ENCODE peak calls at places on chromosomes 6 and 20, in five cellular contexts. One of them, this sample, is unnamed.

GRCh38 chr20:44832724-44833123 is 22.4 kb upstream of the RIMS4 start:
- DNase-seq in GM13977: no peak
- DNase-seq in T follicular helper cell: no peak
- DNase-seq in NCI-H524: peak
- DNase-seq in stimulated activated CD8-positive, alpha-beta memory T cell treated with anti-CD3 and anti-CD28 coated beads, Interleukin-15, amount 100 ng/mL, for 4 hours: no peak
- DNase-seq in this sample: no peak

GRCh38 chr6:13831623-13832022 is 17.3 kb upstream of the MCUR1 start:
- DNase-seq in stimulated activated CD8-positive, alpha-beta memory T cell treated with anti-CD3 and anti-CD28 coated beads, Interleukin-15, amount 100 ng/mL, for 4 hours: no peak
- DNase-seq in T follicular helper cell: no peak
- DNase-seq in NCI-H524: no peak
- DNase-seq in GM13977: no peak
- DNase-seq in this sample: no peak

GRCh38 chr6:158222066-158222465 is 53.9 kb downstream of the GTF2H5 start:
- DNase-seq in stimulated activated CD8-positive, alpha-beta memory T cell treated with anti-CD3 and anti-CD28 coated beads, Interleukin-15, amount 100 ng/mL, for 4 hours: no peak
- DNase-seq in NCI-H524: no peak
- DNase-seq in T follicular helper cell: no peak
- DNase-seq in GM13977: no peak
- DNase-seq in this sample: no peak

GRCh38 chr6:36386495-36387439 is 702 bp downstream of the ETV7 start:
- DNase-seq in T follicular helper cell: no peak
- DNase-seq in NCI-H524: peak
- DNase-seq in GM13977: peak
- DNase-seq in stimulated activated CD8-positive, alpha-beta memory T cell treated with anti-CD3 and anti-CD28 coated beads, Interleukin-15, amount 100 ng/mL, for 4 hours: no peak
- DNase-seq in this sample: peak

GRCh38 chr20:36070451-36070850 is 84.1 kb upstream of the EPB41L1 start:
- DNase-seq in GM13977: no peak
- DNase-seq in stimulated activated CD8-positive, alpha-beta memory T cell treated with anti-CD3 and anti-CD28 coated beads, Interleukin-15, amount 100 ng/mL, for 4 hours: no peak
- DNase-seq in T follicular helper cell: no peak
- DNase-seq in NCI-H524: no peak
- DNase-seq in this sample: no peak

GRCh38 chr20:1240549-1240948 is 14.7 kb downstream of the RAD21L1 start:
- DNase-seq in stimulated activated CD8-positive, alpha-beta memory T cell treated with anti-CD3 and anti-CD28 coated beads, Interleukin-15, amount 100 ng/mL, for 4 hours: no peak
- DNase-seq in GM13977: no peak
- DNase-seq in T follicular helper cell: no peak
- DNase-seq in NCI-H524: no peak
- DNase-seq in this sample: no peak

GRCh38 chr6:25012657-25013056 is 76.9 kb upstream of the RIPOR2 start:
- DNase-seq in GM13977: no peak
- DNase-seq in T follicular helper cell: no peak
- DNase-seq in NCI-H524: no peak
- DNase-seq in stimulated activated CD8-positive, alpha-beta memory T cell treated with anti-CD3 and anti-CD28 coated beads, Interleukin-15, amount 100 ng/mL, for 4 hours: no peak
- DNase-seq in this sample: no peak

GRCh38 chr6:163262080-163262479 is 152.4 kb upstream of the QKI start:
- DNase-seq in T follicular helper cell: no peak
- DNase-seq in stimulated activated CD8-positive, alpha-beta memory T cell treated with anti-CD3 and anti-CD28 coated beads, Interleukin-15, amount 100 ng/mL, for 4 hours: no peak
- DNase-seq in NCI-H524: no peak
- DNase-seq in GM13977: no peak
- DNase-seq in this sample: no peak

GRCh38 chr20:47927944-47928343 is 142.7 kb upstream of the SULF2 start:
- DNase-seq in T follicular helper cell: no peak
- DNase-seq in GM13977: no peak
- DNase-seq in stimulated activated CD8-positive, alpha-beta memory T cell treated with anti-CD3 and anti-CD28 coated beads, Interleukin-15, amount 100 ng/mL, for 4 hours: no peak
- DNase-seq in NCI-H524: no peak
- DNase-seq in this sample: no peak

GRCh38 chr6:158322724-158323560 is 10.7 kb downstream of the TULP4 start:
- DNase-seq in NCI-H524: peak
- DNase-seq in T follicular helper cell: no peak
- DNase-seq in GM13977: peak
- DNase-seq in stimulated activated CD8-positive, alpha-beta memory T cell treated with anti-CD3 and anti-CD28 coated beads, Interleukin-15, amount 100 ng/mL, for 4 hours: no peak
- DNase-seq in this sample: no peak

GRCh38 chr6:43115365-43115764 is 39.3 kb downstream of the PTK7 start:
- DNase-seq in NCI-H524: no peak
- DNase-seq in stimulated activated CD8-positive, alpha-beta memory T cell treated with anti-CD3 and anti-CD28 coated beads, Interleukin-15, amount 100 ng/mL, for 4 hours: no peak
- DNase-seq in T follicular helper cell: no peak
- DNase-seq in GM13977: no peak
- DNase-seq in this sample: no peak

GRCh38 chr6:149763866-149764265 is 14.3 kb downstream of the PCMT1 start:
- DNase-seq in stimulated activated CD8-positive, alpha-beta memory T cell treated with anti-CD3 and anti-CD28 coated beads, Interleukin-15, amount 100 ng/mL, for 4 hours: no peak
- DNase-seq in T follicular helper cell: no peak
- DNase-seq in NCI-H524: no peak
- DNase-seq in GM13977: no peak
- DNase-seq in this sample: no peak

GRCh38 chr6:146191600-146191999 is 162.7 kb downstream of the GRM1 start:
- DNase-seq in stimulated activated CD8-positive, alpha-beta memory T cell treated with anti-CD3 and anti-CD28 coated beads, Interleukin-15, amount 100 ng/mL, for 4 hours: no peak
- DNase-seq in NCI-H524: no peak
- DNase-seq in GM13977: no peak
- DNase-seq in T follicular helper cell: no peak
- DNase-seq in this sample: no peak